ENCODE peak calls at places on chromosome 3, in six cellular contexts. K, D, O, H, J and U are unnamed samples.
A peak's percentile ranks its signal among the peaks of the same experiment; 100 is the strongest.

GRCh38 chr3:105806361-105806760 is 62.5 kb downstream of the CBLB start:
- DNase-seq in K (no peak), D (no peak), O (no peak), H (no peak), J (no peak), U (no peak)

GRCh38 chr3:50339485-50340196 is 995 bp downstream of the RASSF1 start:
- DNase-seq in K (no peak), D (no peak), O (no peak), H (no peak), J (no peak), U (no peak)

GRCh38 chr3:13025090-13025489 is 48.1 kb downstream of the IQSEC1 start:
- DNase-seq in K (no peak), D (no peak), O (no peak), H (no peak), J (no peak), U (no peak)

GRCh38 chr3:49422379-49423248 is at the start of gene AMT:
- DNase-seq in K (peak; percentile 52), D (no peak), O (no peak), H (no peak), J (no peak), U (no peak)

GRCh38 chr3:5058463-5058862 is 63.6 kb upstream of the ARL8B start:
- DNase-seq in K (no peak), D (no peak), O (no peak), H (no peak), J (no peak), U (no peak)

GRCh38 chr3:151347432-151347831 is 18.1 kb upstream of the P2RY13 start:
- DNase-seq in K (no peak), D (no peak), O (no peak), H (no peak), J (no peak), U (no peak)

GRCh38 chr3:143895805-143896204 is 47.5 kb upstream of the SLC9A9 start:
- DNase-seq in K (no peak), D (no peak), O (no peak), H (no peak), J (no peak), U (no peak)

GRCh38 chr3:64224826-64225606 is at the start of gene PRICKLE2:
- DNase-seq in K (peak; percentile 38), D (no peak), O (peak; percentile 96), H (peak; percentile 29), J (no peak), U (no peak)

GRCh38 chr3:4834403-4834866 is 144.8 kb upstream of the BHLHE40 start:
- DNase-seq in K (no peak), D (no peak), O (no peak), H (no peak), J (peak; percentile 80), U (peak; percentile 58)

GRCh38 chr3:150300847-150301517 is 107.1 kb upstream of the TSC22D2 start:
- DNase-seq in K (no peak), D (no peak), O (no peak), H (no peak), J (no peak), U (no peak)

GRCh38 chr3:158249183-158249582 is 139.3 kb downstream of the RSRC1 start:
- DNase-seq in K (no peak), D (no peak), O (no peak), H (no peak), J (no peak), U (no peak)

GRCh38 chr3:188491276-188491687 is 337.3 kb downstream of the LPP start:
- DNase-seq in K (no peak), D (no peak), O (no peak), H (no peak), J (no peak), U (no peak)

GRCh38 chr3:157113832-157114505 is 46.0 kb downstream of the CCNL1 start:
- DNase-seq in K (no peak), D (no peak), O (no peak), H (no peak), J (no peak), U (no peak)

GRCh38 chr3:66403268-66403990 is 97.4 kb downstream of the LRIG1 start:
- DNase-seq in K (no peak), D (no peak), O (peak; percentile 83), H (no peak), J (no peak), U (no peak)

GRCh38 chr3:138049157-138049919 is 39.4 kb downstream of the CLDN18 start:
- DNase-seq in K (no peak), D (no peak), O (no peak), H (no peak), J (no peak), U (no peak)

GRCh38 chr3:66938338-66938963 is 59.7 kb upstream of the KBTBD8 start:
- DNase-seq in K (peak; percentile 17), D (no peak), O (no peak), H (peak; percentile 3), J (peak; percentile 4), U (peak; percentile 20)

GRCh38 chr3:13705051-13705450 is 156.1 kb downstream of the FBLN2 start:
- DNase-seq in K (no peak), D (no peak), O (peak; percentile 45), H (no peak), J (no peak), U (no peak)

GRCh38 chr3:10574101-10574615 is 68.8 kb upstream of the ATP2B2 start:
- DNase-seq in K (no peak), D (no peak), O (no peak), H (no peak), J (no peak), U (no peak)

GRCh38 chr3:181581651-181582050 is 130.1 kb upstream of the SOX2 start:
- DNase-seq in K (no peak), D (no peak), O (no peak), H (no peak), J (no peak), U (no peak)

GRCh38 chr3:63791974-63792373 is 27.1 kb upstream of the C3orf49 start:
- DNase-seq in K (no peak), D (no peak), O (no peak), H (no peak), J (no peak), U (no peak)

GRCh38 chr3:178966299-178967183 is 105.1 kb downstream of the ZMAT3 start:
- DNase-seq in K (no peak), D (no peak), O (no peak), H (no peak), J (no peak), U (no peak)

GRCh38 chr3:112972158-112972557 is 2.7 kb downstream of the CD200R1 start:
- DNase-seq in K (no peak), D (no peak), O (no peak), H (no peak), J (no peak), U (no peak)

GRCh38 chr3:110378481-110378880 is 693.1 kb upstream of the NECTIN3 start:
- DNase-seq in K (no peak), D (no peak), O (no peak), H (no peak), J (no peak), U (no peak)